ENCODE peak calls at places on chromosomes 12 and 14, in eight cellular contexts. Y is AML-193, H is neuronal stem cell, F is NT2/D1, B is GM03348, E is Calu3, S is ACHN, P is GF-D8. V is an unnamed sample.

GRCh38 chr14:104294983-104295680 is 156.7 kb downstream of the KIF26A start:
- DNase-seq in Y (no peak), H (no peak), F (no peak), B (no peak), E (no peak), S (no peak), P (no peak), V (no peak)

GRCh38 chr12:79174656-79175055 is 310.1 kb downstream of the SYT1 start:
- DNase-seq in Y (no peak), H (no peak), F (peak), B (peak), E (peak), S (peak), P (no peak), V (peak)

GRCh38 chr14:73240816-73241480 is 3.6 kb downstream of the PAPLN start:
- DNase-seq in Y (peak), H (no peak), F (no peak), B (no peak), E (no peak), S (no peak), P (no peak), V (no peak)

GRCh38 chr12:125674554-125674953 is 609.3 kb downstream of the AACS start:
- DNase-seq in Y (no peak), H (no peak), F (no peak), B (no peak), E (no peak), S (no peak), P (no peak), V (no peak)

GRCh38 chr14:88025350-88025749 is 20.4 kb downstream of the GPR65 start:
- DNase-seq in Y (no peak), H (no peak), F (no peak), B (no peak), E (no peak), S (no peak), P (no peak), V (no peak)

GRCh38 chr12:31482816-31483215 is 108.1 kb downstream of the DENND5B start:
- DNase-seq in Y (no peak), H (no peak), F (no peak), B (peak), E (no peak), S (no peak), P (no peak), V (no peak)

GRCh38 chr14:53663709-53664108 is 292.9 kb downstream of the BMP4 start:
- DNase-seq in Y (no peak), H (peak), F (peak), B (peak), E (peak), S (peak), P (no peak), V (peak)

GRCh38 chr12:50720085-50720484 is 43.8 kb upstream of the ATF1 start:
- DNase-seq in Y (no peak), H (no peak), F (no peak), B (no peak), E (no peak), S (no peak), P (no peak), V (peak)

GRCh38 chr12:12425616-12426015 is 68.7 kb downstream of the BORCS5 start:
- DNase-seq in Y (no peak), H (no peak), F (no peak), B (peak), E (no peak), S (no peak), P (no peak), V (peak)

GRCh38 chr14:93115920-93116675 is at the start of gene ITPK1:
- DNase-seq in Y (peak), H (peak), F (no peak), B (peak), E (peak), S (peak), P (no peak), V (peak)

GRCh38 chr12:101001669-101002068 is 207.1 kb downstream of the ANO4 start:
- DNase-seq in Y (no peak), H (no peak), F (no peak), B (no peak), E (peak), S (no peak), P (no peak), V (no peak)

GRCh38 chr12:179885-180284 is 34.1 kb downstream of the SLC6A12 start:
- DNase-seq in Y (no peak), H (no peak), F (no peak), B (no peak), E (no peak), S (no peak), P (no peak), V (no peak)

GRCh38 chr14:65833256-65833880 is 420.8 kb downstream of the FUT8 start:
- DNase-seq in Y (no peak), H (no peak), F (no peak), B (no peak), E (no peak), S (no peak), P (no peak), V (no peak)

GRCh38 chr14:74290415-74290814 is 12.3 kb downstream of the ABCD4 start:
- DNase-seq in Y (no peak), H (no peak), F (peak), B (peak), E (no peak), S (peak), P (no peak), V (peak)

V was measured in adipocyte.